ENCODE peak calls at places on chromosomes 13 and 19, in five cellular contexts. One of them, this sample, is unnamed.

GRCh38 chr19:18167975-18168645 is 5.5 kb upstream of the IFI30 start:
- DNase-seq in body of pancreas: peak
- DNase-seq in AG20443: peak
- DNase-seq in T-helper 17 cell: peak
- DNase-seq in germinal center: peak
- DNase-seq in this sample: peak

GRCh38 chr13:91292630-91293221 is 54.8 kb upstream of the MIR17HG start:
- DNase-seq in germinal center: no peak
- DNase-seq in AG20443: no peak
- DNase-seq in body of pancreas: no peak
- DNase-seq in T-helper 17 cell: no peak
- DNase-seq in this sample: no peak

GRCh38 chr13:53507741-53508140 is 479.1 kb downstream of the OLFM4 start:
- DNase-seq in germinal center: no peak
- DNase-seq in body of pancreas: no peak
- DNase-seq in T-helper 17 cell: no peak
- DNase-seq in AG20443: no peak
- DNase-seq in this sample: no peak

GRCh38 chr13:91323349-91323748 is 24.1 kb upstream of the MIR17HG start:
- DNase-seq in germinal center: no peak
- DNase-seq in T-helper 17 cell: no peak
- DNase-seq in AG20443: no peak
- DNase-seq in body of pancreas: no peak
- DNase-seq in this sample: no peak

GRCh38 chr13:65260938-65261880 is 1968.9 kb downstream of the PCDH9 start:
- DNase-seq in T-helper 17 cell: no peak
- DNase-seq in AG20443: no peak
- DNase-seq in germinal center: no peak
- DNase-seq in body of pancreas: no peak
- DNase-seq in this sample: no peak

GRCh38 chr19:16033136-16033530 is 43.2 kb upstream of the TPM4 start:
- DNase-seq in germinal center: no peak
- DNase-seq in body of pancreas: no peak
- DNase-seq in AG20443: no peak
- DNase-seq in T-helper 17 cell: no peak
- DNase-seq in this sample: no peak

GRCh38 chr19:39046037-39046821 is 13.9 kb upstream of the FBXO27 start:
- DNase-seq in T-helper 17 cell: no peak
- DNase-seq in AG20443: no peak
- DNase-seq in body of pancreas: no peak
- DNase-seq in germinal center: no peak
- DNase-seq in this sample: no peak

GRCh38 chr19:6481541-6482342 is at the start of gene DENND1C:
- DNase-seq in germinal center: peak
- DNase-seq in body of pancreas: peak
- DNase-seq in T-helper 17 cell: no peak
- DNase-seq in AG20443: no peak
- DNase-seq in this sample: peak

GRCh38 chr13:48146122-48146521 is 51.2 kb upstream of the MED4 start:
- DNase-seq in germinal center: no peak
- DNase-seq in AG20443: no peak
- DNase-seq in body of pancreas: no peak
- DNase-seq in T-helper 17 cell: no peak
- DNase-seq in this sample: no peak

GRCh38 chr13:30744056-30744684 is 8.8 kb downstream of the ALOX5AP start:
- DNase-seq in body of pancreas: peak
- DNase-seq in germinal center: peak
- DNase-seq in AG20443: no peak
- DNase-seq in T-helper 17 cell: peak
- DNase-seq in this sample: peak

GRCh38 chr13:35916186-35916585 is 215.0 kb downstream of the DCLK1 start:
- DNase-seq in AG20443: no peak
- DNase-seq in body of pancreas: no peak
- DNase-seq in T-helper 17 cell: no peak
- DNase-seq in germinal center: no peak
- DNase-seq in this sample: no peak

GRCh38 chr19:42090687-42091086 is 14.7 kb downstream of the ZNF574 start:
- DNase-seq in AG20443: no peak
- DNase-seq in body of pancreas: no peak
- DNase-seq in T-helper 17 cell: no peak
- DNase-seq in germinal center: no peak
- DNase-seq in this sample: no peak

GRCh38 chr19:35362261-35363000 is 4.2 kb downstream of the FFAR3 start:
- DNase-seq in T-helper 17 cell: no peak
- DNase-seq in body of pancreas: no peak
- DNase-seq in germinal center: no peak
- DNase-seq in AG20443: peak
- DNase-seq in this sample: no peak

GRCh38 chr13:27976362-27977177 is 7.5 kb upstream of the CDX2 start:
- DNase-seq in germinal center: no peak
- DNase-seq in T-helper 17 cell: no peak
- DNase-seq in body of pancreas: no peak
- DNase-seq in AG20443: peak
- DNase-seq in this sample: no peak

GRCh38 chr19:13883665-13884064 is 6.7 kb downstream of the NANOS3 start:
- DNase-seq in T-helper 17 cell: no peak
- DNase-seq in body of pancreas: no peak
- DNase-seq in AG20443: no peak
- DNase-seq in germinal center: no peak
- DNase-seq in this sample: no peak

GRCh38 chr13:110133425-110134235 is 173.3 kb downstream of the COL4A1 start:
- DNase-seq in AG20443: no peak
- DNase-seq in germinal center: no peak
- DNase-seq in T-helper 17 cell: no peak
- DNase-seq in body of pancreas: no peak
- DNase-seq in this sample: no peak

GRCh38 chr13:74324338-74324737 is 190.1 kb upstream of the KLF12 start:
- DNase-seq in body of pancreas: no peak
- DNase-seq in T-helper 17 cell: no peak
- DNase-seq in germinal center: no peak
- DNase-seq in AG20443: no peak
- DNase-seq in this sample: no peak

GRCh38 chr13:47474326-47474725 is 526.7 kb downstream of the SUCLA2 start:
- DNase-seq in body of pancreas: no peak
- DNase-seq in germinal center: no peak
- DNase-seq in T-helper 17 cell: no peak
- DNase-seq in AG20443: no peak
- DNase-seq in this sample: no peak

GRCh38 chr13:77980592-77980991 is 62.0 kb upstream of the EDNRB start:
- DNase-seq in AG20443: peak
- DNase-seq in body of pancreas: no peak
- DNase-seq in germinal center: no peak
- DNase-seq in T-helper 17 cell: no peak
- DNase-seq in this sample: no peak

GRCh38 chr19:46748325-46749109 is 2.3 kb upstream of the STRN4 start:
- DNase-seq in body of pancreas: peak
- DNase-seq in T-helper 17 cell: peak
- DNase-seq in AG20443: peak
- DNase-seq in germinal center: peak
- DNase-seq in this sample: peak

GRCh38 chr19:34962281-34962944 is 1.6 kb downstream of the ZNF792 start:
- DNase-seq in body of pancreas: peak
- DNase-seq in T-helper 17 cell: no peak
- DNase-seq in germinal center: no peak
- DNase-seq in AG20443: no peak
- DNase-seq in this sample: peak

GRCh38 chr13:23743269-23743668 is 145.9 kb downstream of the MIPEP start:
- DNase-seq in T-helper 17 cell: no peak
- DNase-seq in AG20443: no peak
- DNase-seq in body of pancreas: no peak
- DNase-seq in germinal center: no peak
- DNase-seq in this sample: peak

GRCh38 chr13:80050252-80050651 is 290.7 kb downstream of the SPRY2 start:
- DNase-seq in germinal center: no peak
- DNase-seq in T-helper 17 cell: no peak
- DNase-seq in AG20443: peak
- DNase-seq in body of pancreas: no peak
- DNase-seq in this sample: no peak

GRCh38 chr19:48878219-48879024 is 6.2 kb downstream of the PPP1R15A start:
- DNase-seq in body of pancreas: no peak
- DNase-seq in AG20443: no peak
- DNase-seq in germinal center: no peak
- DNase-seq in T-helper 17 cell: no peak
- DNase-seq in this sample: peak

GRCh38 chr13:105530468-105530867 is 1005.0 kb downstream of the EFNB2 start:
- DNase-seq in T-helper 17 cell: no peak
- DNase-seq in AG20443: no peak
- DNase-seq in body of pancreas: no peak
- DNase-seq in germinal center: no peak
- DNase-seq in this sample: no peak

GRCh38 chr19:16530540-16531379 is 11.5 kb downstream of the CHERP start:
- DNase-seq in AG20443: no peak
- DNase-seq in T-helper 17 cell: no peak
- DNase-seq in body of pancreas: no peak
- DNase-seq in germinal center: no peak
- DNase-seq in this sample: no peak

GRCh38 chr13:98511435-98511834 is 65.5 kb downstream of the STK24 start:
- DNase-seq in body of pancreas: no peak
- DNase-seq in germinal center: no peak
- DNase-seq in AG20443: no peak
- DNase-seq in T-helper 17 cell: no peak
- DNase-seq in this sample: no peak

GRCh38 chr19:533485-534058 is 2.0 kb downstream of the CDC34 start:
- DNase-seq in germinal center: no peak
- DNase-seq in T-helper 17 cell: no peak
- DNase-seq in body of pancreas: no peak
- DNase-seq in AG20443: no peak
- DNase-seq in this sample: no peak

GRCh38 chr19:10418281-10419199 is 1.8 kb upstream of the PDE4A start:
- DNase-seq in body of pancreas: no peak
- DNase-seq in AG20443: peak
- DNase-seq in T-helper 17 cell: no peak
- DNase-seq in germinal center: no peak
- DNase-seq in this sample: no peak

This sample was measured in naive thymus-derived CD8-positive, alpha-beta T cell.